ENCODE peak calls at places on chromosomes 6 and 20, in six cellular contexts. A is HS-5, R is GM04504, U is iris pigment epithelial cell, G is AG10803, L is germinal center. P is an unnamed sample.

GRCh38 chr6:125888989-125889656 is 67.4 kb upstream of the HINT3 start:
- DNase-seq in G (peak; percentile 12), R (no peak), U (peak; percentile 56), A (no peak), L (peak; percentile 26), P (peak; percentile 62)

GRCh38 chr6:85576479-85576878 is 17.2 kb downstream of the SNX14 start:
- DNase-seq in A (no peak), R (no peak), L (no peak), U (no peak), G (no peak), P (peak; percentile 61)

GRCh38 chr6:169078399-169079145 is 175.1 kb downstream of the THBS2 start:
- DNase-seq in R (no peak), U (no peak), G (no peak), L (no peak), A (no peak), P (no peak)

GRCh38 chr6:163675611-163676010 is 261.1 kb downstream of the QKI start:
- DNase-seq in U (no peak), L (no peak), A (no peak), G (no peak), R (no peak), P (no peak)

GRCh38 chr20:61930776-61931475 is 134.8 kb downstream of the TAF4 start:
- DNase-seq in G (no peak), L (no peak), U (no peak), A (no peak), R (no peak), P (no peak)

GRCh38 chr6:12490376-12490903 is 200.3 kb downstream of the EDN1 start:
- DNase-seq in R (no peak), U (peak; percentile 10), G (no peak), L (no peak), A (no peak), P (no peak)

GRCh38 chr6:90039911-90040310 is 145.6 kb downstream of the GJA10 start:
- DNase-seq in R (peak; percentile 48), U (no peak), A (peak; percentile 31), G (peak; percentile 77), L (no peak), P (no peak)

GRCh38 chr6:136037246-136037884 is 185.9 kb downstream of the PDE7B start:
- DNase-seq in L (no peak), U (peak; percentile 50), A (no peak), G (peak; percentile 45), R (no peak), P (no peak)

GRCh38 chr6:44036196-44036595 is 91.1 kb downstream of the MRPL14 start:
- DNase-seq in A (no peak), L (no peak), G (peak; percentile 36), R (no peak), U (no peak), P (no peak)

P was measured in NCI-H69.